ENCODE peak calls at places on chromosomes 1 and 21, in nine cellular contexts. One of them, this sample, is unnamed.

GRCh38 chr1:19606817-19607706 is 37.0 kb upstream of the NBL1 start:
- DNase-seq in GM23338: no peak
- DNase-seq in SK-N-SH: no peak
- DNase-seq in GM23248: peak; percentile 12
- DNase-seq in MM.1S: no peak
- DNase-seq in PC-3: no peak
- DNase-seq in HCT116: no peak
- DNase-seq in hepatocyte: no peak
- DNase-seq in neural progenitor cell: no peak
- DNase-seq in this sample: no peak

GRCh38 chr1:241499910-241500309 is 19.6 kb downstream of the FH start:
- DNase-seq in GM23338: peak; percentile 43
- DNase-seq in SK-N-SH: peak; percentile 41
- DNase-seq in GM23248: peak; percentile 54
- DNase-seq in MM.1S: peak; percentile 29
- DNase-seq in PC-3: peak; percentile 82
- DNase-seq in HCT116: no peak
- DNase-seq in hepatocyte: peak; percentile 40
- DNase-seq in neural progenitor cell: peak; percentile 50
- DNase-seq in this sample: peak; percentile 12

GRCh38 chr1:30988045-30988444 is 77.5 kb downstream of the PUM1 start:
- DNase-seq in GM23338: no peak
- DNase-seq in SK-N-SH: no peak
- DNase-seq in GM23248: peak; percentile 63
- DNase-seq in MM.1S: no peak
- DNase-seq in PC-3: no peak
- DNase-seq in HCT116: no peak
- DNase-seq in hepatocyte: no peak
- DNase-seq in neural progenitor cell: no peak
- DNase-seq in this sample: no peak

GRCh38 chr1:235226933-235227332 is 65.9 kb upstream of the RBM34 start:
- DNase-seq in GM23338: no peak
- DNase-seq in SK-N-SH: no peak
- DNase-seq in GM23248: no peak
- DNase-seq in MM.1S: peak; percentile 17
- DNase-seq in PC-3: no peak
- DNase-seq in HCT116: no peak
- DNase-seq in hepatocyte: no peak
- DNase-seq in neural progenitor cell: no peak
- DNase-seq in this sample: no peak

GRCh38 chr1:205239078-205239477 is 11.3 kb downstream of the TMCC2 start:
- DNase-seq in GM23338: no peak
- DNase-seq in SK-N-SH: no peak
- DNase-seq in GM23248: no peak
- DNase-seq in MM.1S: no peak
- DNase-seq in PC-3: no peak
- DNase-seq in HCT116: no peak
- DNase-seq in hepatocyte: no peak
- DNase-seq in neural progenitor cell: no peak
- DNase-seq in this sample: no peak

GRCh38 chr1:47890779-47891178 is 106.4 kb downstream of the TRABD2B start:
- DNase-seq in GM23338: no peak
- DNase-seq in SK-N-SH: no peak
- DNase-seq in GM23248: no peak
- DNase-seq in MM.1S: no peak
- DNase-seq in PC-3: no peak
- DNase-seq in HCT116: no peak
- DNase-seq in hepatocyte: no peak
- DNase-seq in neural progenitor cell: no peak
- DNase-seq in this sample: no peak

GRCh38 chr1:206685256-206685748 is 597 bp downstream of the MAPKAPK2 start:
- DNase-seq in GM23338: peak; percentile 68
- DNase-seq in SK-N-SH: peak; percentile 86
- DNase-seq in GM23248: peak; percentile 76
- DNase-seq in MM.1S: peak; percentile 46
- DNase-seq in PC-3: peak; percentile 27
- DNase-seq in HCT116: no peak
- DNase-seq in hepatocyte: peak; percentile 66
- DNase-seq in neural progenitor cell: peak; percentile 68
- DNase-seq in this sample: peak; percentile 54

GRCh38 chr1:243850013-243850367 is at the start of gene AKT3:
- DNase-seq in GM23338: peak; percentile 84
- DNase-seq in SK-N-SH: peak; percentile 83
- DNase-seq in GM23248: no peak
- DNase-seq in MM.1S: no peak
- DNase-seq in PC-3: no peak
- DNase-seq in HCT116: no peak
- DNase-seq in hepatocyte: peak; percentile 83
- DNase-seq in neural progenitor cell: peak; percentile 91
- DNase-seq in this sample: no peak

GRCh38 chr1:77220687-77221463 is 1.6 kb upstream of the PIGK start:
- DNase-seq in GM23338: no peak
- DNase-seq in SK-N-SH: no peak
- DNase-seq in GM23248: peak; percentile 67
- DNase-seq in MM.1S: no peak
- DNase-seq in PC-3: peak; percentile 35
- DNase-seq in HCT116: no peak
- DNase-seq in hepatocyte: no peak
- DNase-seq in neural progenitor cell: no peak
- DNase-seq in this sample: no peak

GRCh38 chr1:1777510-1777909 is 760 bp downstream of the NADK start:
- DNase-seq in GM23338: peak; percentile 44
- DNase-seq in SK-N-SH: peak; percentile 47
- DNase-seq in GM23248: peak; percentile 60
- DNase-seq in MM.1S: peak; percentile 21
- DNase-seq in PC-3: peak; percentile 55
- DNase-seq in HCT116: peak; percentile 10
- DNase-seq in hepatocyte: peak; percentile 51
- DNase-seq in neural progenitor cell: peak; percentile 13
- DNase-seq in this sample: peak; percentile 23

GRCh38 chr1:222926566-222926965 is 111.7 kb downstream of the DISP1 start:
- DNase-seq in GM23338: no peak
- DNase-seq in SK-N-SH: no peak
- DNase-seq in GM23248: peak; percentile 83
- DNase-seq in MM.1S: no peak
- DNase-seq in PC-3: peak; percentile 77
- DNase-seq in HCT116: no peak
- DNase-seq in hepatocyte: no peak
- DNase-seq in neural progenitor cell: no peak
- DNase-seq in this sample: no peak

GRCh38 chr21:45016031-45016430 is 58.3 kb upstream of the ADARB1 start:
- DNase-seq in GM23338: no peak
- DNase-seq in SK-N-SH: no peak
- DNase-seq in GM23248: no peak
- DNase-seq in MM.1S: no peak
- DNase-seq in PC-3: no peak
- DNase-seq in HCT116: no peak
- DNase-seq in hepatocyte: no peak
- DNase-seq in neural progenitor cell: no peak
- DNase-seq in this sample: no peak

GRCh38 chr1:171850951-171851350 is 9.7 kb downstream of the DNM3 start:
- DNase-seq in GM23338: no peak
- DNase-seq in SK-N-SH: no peak
- DNase-seq in GM23248: no peak
- DNase-seq in MM.1S: no peak
- DNase-seq in PC-3: peak; percentile 41
- DNase-seq in HCT116: no peak
- DNase-seq in hepatocyte: peak; percentile 26
- DNase-seq in neural progenitor cell: no peak
- DNase-seq in this sample: no peak

GRCh38 chr1:12616709-12617373 is 1.2 kb downstream of the DHRS3 start:
- DNase-seq in GM23338: no peak
- DNase-seq in SK-N-SH: peak; percentile 71
- DNase-seq in GM23248: peak; percentile 67
- DNase-seq in MM.1S: no peak
- DNase-seq in PC-3: peak; percentile 11
- DNase-seq in HCT116: no peak
- DNase-seq in hepatocyte: peak; percentile 47
- DNase-seq in neural progenitor cell: peak; percentile 59
- DNase-seq in this sample: no peak

GRCh38 chr1:152514715-152515453 is 602 bp downstream of the CRCT1 start:
- DNase-seq in GM23338: no peak
- DNase-seq in SK-N-SH: no peak
- DNase-seq in GM23248: peak; percentile 28
- DNase-seq in MM.1S: no peak
- DNase-seq in PC-3: no peak
- DNase-seq in HCT116: no peak
- DNase-seq in hepatocyte: no peak
- DNase-seq in neural progenitor cell: no peak
- DNase-seq in this sample: no peak

GRCh38 chr21:46183910-46184624 is at the start of gene SPATC1L:
- DNase-seq in GM23338: peak; percentile 76
- DNase-seq in SK-N-SH: peak; percentile 82
- DNase-seq in GM23248: peak; percentile 80
- DNase-seq in MM.1S: peak; percentile 73
- DNase-seq in PC-3: peak; percentile 63
- DNase-seq in HCT116: no peak
- DNase-seq in hepatocyte: peak; percentile 81
- DNase-seq in neural progenitor cell: peak; percentile 86
- DNase-seq in this sample: peak; percentile 46

GRCh38 chr1:39981957-39982356 is 27.0 kb downstream of the MFSD2A start:
- DNase-seq in GM23338: no peak
- DNase-seq in SK-N-SH: no peak
- DNase-seq in GM23248: peak; percentile 94
- DNase-seq in MM.1S: no peak
- DNase-seq in PC-3: peak; percentile 87
- DNase-seq in HCT116: peak; percentile 37
- DNase-seq in hepatocyte: peak; percentile 32
- DNase-seq in neural progenitor cell: peak; percentile 22
- DNase-seq in this sample: no peak

GRCh38 chr1:33454646-33455282 is 17.7 kb upstream of the ZSCAN20 start:
- DNase-seq in GM23338: no peak
- DNase-seq in SK-N-SH: no peak
- DNase-seq in GM23248: no peak
- DNase-seq in MM.1S: no peak
- DNase-seq in PC-3: no peak
- DNase-seq in HCT116: no peak
- DNase-seq in hepatocyte: no peak
- DNase-seq in neural progenitor cell: no peak
- DNase-seq in this sample: no peak

GRCh38 chr1:104408268-104408667 is 658.6 kb downstream of the AMY1C start:
- DNase-seq in GM23338: no peak
- DNase-seq in SK-N-SH: no peak
- DNase-seq in GM23248: no peak
- DNase-seq in MM.1S: no peak
- DNase-seq in PC-3: no peak
- DNase-seq in HCT116: no peak
- DNase-seq in hepatocyte: no peak
- DNase-seq in neural progenitor cell: no peak
- DNase-seq in this sample: no peak
- H4K20me1 ChIP-seq in GM23338: no peaks in the 10 kb centered on the region
- H4K20me1 ChIP-seq in SK-N-SH: no peaks in the 10 kb centered on the region
- H4K20me1 ChIP-seq in GM23248: no peaks in the 10 kb centered on the region
- H4K20me1 ChIP-seq in MM.1S: no peaks in the 10 kb centered on the region
- H4K20me1 ChIP-seq in PC-3: no peaks in the 10 kb centered on the region
- H4K20me1 ChIP-seq in HCT116: no peaks in the 10 kb centered on the region
- H4K20me1 ChIP-seq in hepatocyte: no peaks in the 10 kb centered on the region
- H4K20me1 ChIP-seq in neural progenitor cell: no peaks in the 10 kb centered on the region
- H4K20me1 ChIP-seq in this sample: no peaks in the 10 kb centered on the region

DNA sequence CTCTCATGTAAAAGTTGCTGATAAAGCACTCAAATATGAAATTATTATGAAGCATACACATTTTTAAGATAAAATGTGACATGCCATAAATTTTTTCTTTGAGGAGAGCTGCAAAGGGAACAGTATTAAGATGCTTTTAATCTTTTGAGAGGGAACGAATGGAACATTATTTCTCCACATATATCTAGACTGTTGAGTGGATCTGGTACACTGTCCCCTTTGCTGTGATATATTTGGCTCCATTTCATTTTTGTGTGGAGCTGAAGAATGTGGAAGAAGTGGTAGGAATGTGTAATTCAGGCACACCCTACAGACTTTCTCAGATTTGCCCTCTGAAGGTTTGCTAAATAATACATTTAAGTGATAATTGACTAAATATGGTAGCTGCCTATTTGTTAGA is 31.7 kb downstream of the PGM1 start:
- DNase-seq in GM23338: no peak
- DNase-seq in SK-N-SH: no peak
- DNase-seq in GM23248: peak; percentile 48
- DNase-seq in MM.1S: no peak
- DNase-seq in PC-3: peak; percentile 16
- DNase-seq in HCT116: no peak
- DNase-seq in hepatocyte: no peak
- DNase-seq in neural progenitor cell: no peak
- DNase-seq in this sample: no peak
- TF ChIP-seq EZH2phosphoT487 in GM23338: no peak
- TF ChIP-seq EZH2phosphoT487 in SK-N-SH: no peak
- TF ChIP-seq EZH2phosphoT487 in GM23248: no peak
- TF ChIP-seq EZH2phosphoT487 in MM.1S: no peak
- TF ChIP-seq EZH2phosphoT487 in PC-3: no peak
- TF ChIP-seq EZH2phosphoT487 in HCT116: no peak
- TF ChIP-seq EZH2phosphoT487 in hepatocyte: no peak
- TF ChIP-seq EZH2phosphoT487 in neural progenitor cell: no peak
- TF ChIP-seq EZH2phosphoT487 in this sample: no peak

GRCh38 chr1:180525696-180526000 is 23.3 kb upstream of the ACBD6 start:
- DNase-seq in GM23338: no peak
- DNase-seq in SK-N-SH: peak; percentile 36
- DNase-seq in GM23248: no peak
- DNase-seq in MM.1S: no peak
- DNase-seq in PC-3: no peak
- DNase-seq in HCT116: no peak
- DNase-seq in hepatocyte: no peak
- DNase-seq in neural progenitor cell: no peak
- DNase-seq in this sample: no peak
- H3K4me2 ChIP-seq in GM23338: no peak overlapping the region
- H3K4me2 ChIP-seq in SK-N-SH: no peak overlapping the region
- H3K4me2 ChIP-seq in GM23248: no peak overlapping the region
- H3K4me2 ChIP-seq in MM.1S: peak overlapping the region; percentile 54
- H3K4me2 ChIP-seq in PC-3: no peak overlapping the region
- H3K4me2 ChIP-seq in HCT116: no peak overlapping the region
- H3K4me2 ChIP-seq in hepatocyte: no peak overlapping the region
- H3K4me2 ChIP-seq in neural progenitor cell: no peak overlapping the region
- H3K4me2 ChIP-seq in this sample: peak overlapping the region; percentile 34

GRCh38 chr1:13760340-13760739 is 60.4 kb downstream of the PRDM2 start:
- DNase-seq in GM23338: no peak
- DNase-seq in SK-N-SH: no peak
- DNase-seq in GM23248: no peak
- DNase-seq in MM.1S: no peak
- DNase-seq in PC-3: no peak
- DNase-seq in HCT116: no peak
- DNase-seq in hepatocyte: no peak
- DNase-seq in neural progenitor cell: no peak
- DNase-seq in this sample: no peak

GRCh38 chr1:13762642-13763041 is 62.7 kb downstream of the PRDM2 start:
- DNase-seq in GM23338: peak; percentile 21
- DNase-seq in SK-N-SH: no peak
- DNase-seq in GM23248: no peak
- DNase-seq in MM.1S: no peak
- DNase-seq in PC-3: no peak
- DNase-seq in HCT116: no peak
- DNase-seq in hepatocyte: no peak
- DNase-seq in neural progenitor cell: peak; percentile 7
- DNase-seq in this sample: peak; percentile 27

GRCh38 chr1:13761883-13762282 is 61.9 kb downstream of the PRDM2 start:
- DNase-seq in GM23338: no peak
- DNase-seq in SK-N-SH: no peak
- DNase-seq in GM23248: no peak
- DNase-seq in MM.1S: no peak
- DNase-seq in PC-3: no peak
- DNase-seq in HCT116: no peak
- DNase-seq in hepatocyte: no peak
- DNase-seq in neural progenitor cell: no peak
- DNase-seq in this sample: no peak

GRCh38 chr1:13759072-13759471 is 59.1 kb downstream of the PRDM2 start:
- DNase-seq in GM23338: peak; percentile 54
- DNase-seq in SK-N-SH: no peak
- DNase-seq in GM23248: no peak
- DNase-seq in MM.1S: no peak
- DNase-seq in PC-3: peak; percentile 95
- DNase-seq in HCT116: peak; percentile 68
- DNase-seq in hepatocyte: peak; percentile 66
- DNase-seq in neural progenitor cell: no peak
- DNase-seq in this sample: no peak

GRCh38 chr1:13760921-13761320 is 60.9 kb downstream of the PRDM2 start:
- DNase-seq in GM23338: peak; percentile 80
- DNase-seq in SK-N-SH: no peak
- DNase-seq in GM23248: no peak
- DNase-seq in MM.1S: no peak
- DNase-seq in PC-3: peak; percentile 41
- DNase-seq in HCT116: no peak
- DNase-seq in hepatocyte: no peak
- DNase-seq in neural progenitor cell: peak; percentile 53
- DNase-seq in this sample: no peak
- H4K20me1 ChIP-seq in GM23338: peaks cover 23% of the 10 kb centered on the region
- H4K20me1 ChIP-seq in SK-N-SH: peaks cover 100% of the 10 kb centered on the region
- H4K20me1 ChIP-seq in GM23248: peaks cover 50% of the 10 kb centered on the region
- H4K20me1 ChIP-seq in MM.1S: peaks cover 93% of the 10 kb centered on the region
- H4K20me1 ChIP-seq in PC-3: peaks cover 73% of the 10 kb centered on the region
- H4K20me1 ChIP-seq in HCT116: peaks cover 15% of the 10 kb centered on the region
- H4K20me1 ChIP-seq in hepatocyte: peaks cover 88% of the 10 kb centered on the region
- H4K20me1 ChIP-seq in neural progenitor cell: peaks cover 99% of the 10 kb centered on the region
- H4K20me1 ChIP-seq in this sample: peaks cover 62% of the 10 kb centered on the region